ENCODE peak calls at places on chromosomes 11 and 22, in four cellular contexts. E is mesenchymal stem cell, Z is A549, S is ovary. T is an unnamed sample. For H3K4me1, the result is how much of the 10 kb centered on the place peaks cover.

GRCh38 chr11:387193-387793 is 6.7 kb upstream of the PKP3 start:
- DNase-seq in S (no peak), Z (no peak), E (no peak), T (no peak)

GRCh38 chr11:77999446-77999845 is 5.0 kb upstream of the INTS4 start:
- DNase-seq in S (no peak), E (no peak), Z (no peak), T (no peak)

GRCh38 chr11:83020942-83021779 is 50.5 kb downstream of the RAB30 start:
- DNase-seq in Z (no peak), S (no peak), E (no peak), T (no peak)

GRCh38 chr22:38837414-38837813 is 6.4 kb downstream of the NPTXR start:
- DNase-seq in Z (no peak), S (no peak), E (no peak), T (no peak)

GRCh38 chr11:37812281-37812880 is 1214.3 kb upstream of the RAG2 start:
- DNase-seq in S (no peak), Z (no peak), E (no peak), T (no peak)

GRCh38 chr11:11081273-11081672 is 223.4 kb upstream of the ZBED5 start:
- DNase-seq in E (no peak), S (no peak), Z (no peak), T (no peak)

GRCh38 chr11:78149646-78150045 is 10.2 kb upstream of the ALG8 start:
- DNase-seq in Z (peak), S (peak), E (peak), T (no peak)

GRCh38 chr11:73095613-73096012 is 46.5 kb downstream of the FCHSD2 start:
- DNase-seq in E (no peak), S (no peak), Z (no peak), T (no peak)

GRCh38 chr11:15123849-15124248 is 9.1 kb downstream of the INSC start:
- DNase-seq in Z (peak), E (peak), S (no peak), T (no peak)

GRCh38 chr11:114522818-114523217 is 36.9 kb downstream of the NXPE1 start:
- DNase-seq in Z (no peak), E (no peak), S (no peak), T (no peak)

GRCh38 chr11:108340958-108341357 is 118.1 kb downstream of the ATM start:
- DNase-seq in Z (peak), E (peak), S (no peak), T (no peak)

GRCh38 chr11:111206472-111206871 is 39.1 kb upstream of the POU2AF2 start:
- DNase-seq in S (no peak), E (no peak), Z (peak), T (no peak)

DNA sequence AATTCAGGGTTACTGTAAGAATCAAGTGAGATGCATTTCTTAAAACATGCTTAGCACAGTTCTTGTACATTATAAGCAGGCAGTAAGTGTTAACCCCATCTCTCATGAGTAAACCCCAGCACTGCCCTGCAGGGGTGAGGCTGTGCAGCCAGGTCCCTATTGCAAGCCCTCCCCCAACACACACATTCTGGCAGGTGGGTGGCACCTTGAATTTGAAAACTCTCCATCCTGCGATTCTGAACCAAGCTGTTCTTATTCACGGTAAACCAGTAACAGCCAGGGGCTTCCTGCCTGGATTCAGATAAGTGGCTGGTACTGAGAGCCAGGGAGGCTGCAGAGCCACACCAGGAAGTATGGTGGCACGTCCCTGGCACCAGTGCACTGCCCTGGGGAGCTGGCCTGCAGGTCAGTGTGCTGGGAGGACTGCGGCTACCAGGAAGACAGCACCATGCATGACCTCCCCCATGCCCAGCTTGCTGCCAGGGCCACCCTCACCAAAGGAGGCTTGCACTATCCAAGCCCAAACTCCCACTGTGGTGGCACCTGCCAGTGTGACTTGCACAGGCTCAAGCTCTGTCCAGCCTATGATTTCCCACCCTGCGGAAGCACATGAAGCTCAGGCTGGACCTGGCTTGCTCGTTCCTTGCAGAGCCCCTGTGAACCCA is 88.0 kb downstream of the MICAL2 start:
- DNase-seq in Z (no peak), E (no peak), S (no peak), T (no peak)
- H3K4me1 ChIP-seq in Z (under half), E (under half), S (under half), T (half or more)

GRCh38 chr22:27312567-27313507 is 488.7 kb downstream of the MN1 start:
- DNase-seq in S (no peak), Z (no peak), E (no peak), T (no peak)
- H3K4me1 ChIP-seq in S (under half), Z (under half), E (under half), T (under half)

DNA sequence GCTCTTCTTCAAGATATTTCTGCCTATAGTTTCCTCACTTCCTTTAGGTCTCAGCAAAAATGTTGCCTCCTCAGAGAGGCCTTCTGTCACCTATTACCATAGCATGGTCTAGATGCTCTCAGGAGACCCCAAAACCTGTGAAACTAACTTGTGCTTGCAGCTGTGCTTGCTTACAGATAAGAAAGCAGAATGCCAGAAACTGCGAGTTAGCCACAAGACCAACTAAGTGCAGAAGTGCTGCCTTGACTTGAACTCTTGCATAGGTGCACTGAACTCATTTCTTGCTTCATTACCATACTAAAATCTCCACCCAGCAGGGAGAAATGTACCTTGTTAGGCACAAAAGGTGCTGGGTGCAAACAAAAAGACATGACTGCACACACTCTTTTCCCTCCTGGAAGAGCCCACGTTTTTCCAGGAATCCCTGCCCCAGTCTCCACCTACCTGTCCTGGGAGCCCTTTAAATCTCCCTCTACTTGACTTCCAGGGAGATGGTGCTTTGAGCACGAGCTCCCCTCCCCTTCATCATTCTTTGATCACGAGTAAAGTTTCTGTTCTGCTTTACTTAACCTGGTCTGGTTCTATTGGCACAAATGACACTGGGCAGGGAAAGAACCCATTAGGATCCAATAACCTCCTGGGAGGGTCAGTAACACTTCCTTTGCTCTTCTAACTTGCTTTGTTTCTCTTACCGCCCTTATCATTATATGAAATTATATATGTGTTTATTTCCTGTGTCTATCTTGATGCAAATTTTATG is 137.7 kb upstream of the DDI1 start:
- DNase-seq in E (no peak), Z (no peak), S (no peak), T (no peak)
- H3K4me1 ChIP-seq in E (under half), Z (under half), S (under half), T (under half)

GRCh38 chr22:43005106-43005505 is 9.8 kb downstream of the PACSIN2 start:
- DNase-seq in Z (no peak), E (peak), S (no peak), T (no peak)

GRCh38 chr22:43008509-43008908 is 6.4 kb downstream of the PACSIN2 start:
- DNase-seq in Z (no peak), S (no peak), E (no peak), T (no peak)

GRCh38 chr22:43006016-43006505 is 8.9 kb downstream of the PACSIN2 start:
- DNase-seq in E (no peak), Z (no peak), S (no peak), T (no peak)

GRCh38 chr22:43007519-43008102 is 7.3 kb downstream of the PACSIN2 start:
- DNase-seq in S (no peak), Z (no peak), E (peak), T (no peak)

GRCh38 chr22:43006753-43007152 is 8.2 kb downstream of the PACSIN2 start:
- DNase-seq in S (no peak), E (no peak), Z (no peak), T (no peak)
- H3K4me1 ChIP-seq in S (under half), E (under half), Z (half or more), T (under half)

DNA sequence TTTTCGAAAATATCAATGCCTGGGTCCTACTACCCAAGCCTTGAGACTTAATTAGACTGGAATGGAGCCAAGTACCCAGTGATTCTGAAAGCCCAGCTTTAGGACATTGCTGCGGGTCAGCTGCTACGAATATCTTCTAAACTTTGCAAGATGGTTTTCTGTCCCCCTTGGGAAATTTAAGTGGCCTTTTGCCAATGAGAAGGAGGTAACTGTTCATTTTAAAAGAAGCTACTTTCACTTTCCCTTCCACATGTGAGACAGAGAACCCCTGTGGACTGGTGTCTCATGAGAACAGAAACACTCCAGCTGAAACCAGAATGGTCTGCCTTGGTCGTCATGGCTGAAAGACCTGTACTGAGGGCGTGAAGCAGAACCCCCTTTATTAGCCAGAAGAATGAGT is 74.9 kb downstream of the SC5D start:
- DNase-seq in S (no peak), E (peak), Z (no peak), T (peak)
- H3K4me1 ChIP-seq in S (under half), E (under half), Z (under half), T (under half)

GRCh38 chr11:57500926-57501325 is 14.6 kb downstream of the SLC43A1 start:
- DNase-seq in S (no peak), Z (no peak), E (no peak), T (no peak)
- H3K4me1 ChIP-seq in S (under half), Z (under half), E (under half), T (under half)